ENCODE peak calls at places on chromosomes 16 and 17, in four cellular contexts. Q, L, T and V are unnamed samples.

GRCh38 chr16:3912897-3913296 is 32.4 kb upstream of the CREBBP start:
- DNase-seq in L (no peak), Q (no peak), T (no peak), V (no peak)

GRCh38 chr17:14744716-14745115 is 443.8 kb downstream of the HS3ST3B1 start:
- DNase-seq in T (no peak), L (no peak), Q (no peak), V (no peak)

GRCh38 chr16:23064642-23065041 is 84.6 kb downstream of the USP31 start:
- DNase-seq in Q (no peak), L (no peak), T (no peak), V (peak; percentile 34)

GRCh38 chr16:56743840-56744239 is 13.9 kb downstream of the NUP93 start:
- DNase-seq in L (peak; percentile 28), T (no peak), Q (no peak), V (no peak)

GRCh38 chr16:31273187-31273586 is 13.4 kb downstream of the ITGAM start:
- DNase-seq in Q (no peak), T (no peak), L (no peak), V (no peak)

GRCh38 chr17:17491031-17491471 is 5.1 kb downstream of the RASD1 start:
- DNase-seq in T (no peak), L (no peak), Q (no peak), V (no peak)

GRCh38 chr16:1048442-1049112 is 24.0 kb upstream of the SSTR5 start:
- DNase-seq in Q (no peak), L (no peak), T (peak; percentile 43), V (peak; percentile 71)

GRCh38 chr17:49024523-49024922 is 27.3 kb downstream of the IGF2BP1 start:
- DNase-seq in Q (no peak), T (no peak), L (no peak), V (no peak)

GRCh38 chr16:19281246-19281645 is 4.3 kb upstream of the CLEC19A start:
- DNase-seq in T (no peak), Q (no peak), L (no peak), V (no peak)

GRCh38 chr16:84502581-84502980 is 1.9 kb downstream of the MEAK7 start:
- DNase-seq in Q (no peak), T (no peak), L (no peak), V (no peak)